ENCODE peak calls at places on chromosomes 2 and 18, in ten cellular contexts. L, S, N, W, T, B, X, I, K and P are unnamed samples.

GRCh38 chr2:21382980-21383520 is 259.3 kb downstream of the TDRD15 start:
- DNase-seq in L (no peak), S (no peak), N (no peak), W (no peak), T (no peak), B (no peak), X (no peak), I (no peak), K (no peak), P (no peak)

GRCh38 chr2:176561706-176562105 is 292.5 kb downstream of the MTX2 start:
- DNase-seq in L (no peak), S (no peak), N (no peak), W (no peak), T (peak), B (no peak), X (no peak), I (no peak), K (no peak), P (no peak)

GRCh38 chr18:76672627-76673026 is 149.7 kb upstream of the ZNF236 start:
- DNase-seq in L (peak), S (no peak), N (no peak), W (no peak), T (no peak), B (no peak), X (no peak), I (no peak), K (no peak), P (no peak)

GRCh38 chr2:231717281-231718180 is 9.2 kb downstream of the PTMA start:
- DNase-seq in L (no peak), S (no peak), N (peak), W (peak), T (peak), B (no peak), X (peak), I (peak), K (no peak), P (peak)

GRCh38 chr18:49933530-49933929 is 120.2 kb upstream of the ACAA2 start:
- DNase-seq in L (no peak), S (no peak), N (no peak), W (peak), T (no peak), B (no peak), X (no peak), I (no peak), K (no peak), P (no peak)

GRCh38 chr2:205766765-205767359 is 84.6 kb downstream of the NRP2 start:
- DNase-seq in L (peak), S (peak), N (no peak), W (no peak), T (peak), B (peak), X (peak), I (no peak), K (peak), P (peak)

GRCh38 chr2:18614042-18614441 is 24.7 kb upstream of the NT5C1B start:
- DNase-seq in L (no peak), S (no peak), N (no peak), W (no peak), T (no peak), B (no peak), X (no peak), I (no peak), K (no peak), P (no peak)

GRCh38 chr2:54384301-54385035 is 71.7 kb upstream of the SPTBN1 start:
- DNase-seq in L (no peak), S (peak), N (no peak), W (no peak), T (no peak), B (no peak), X (no peak), I (no peak), K (no peak), P (no peak)

GRCh38 chr2:101733257-101733993 is 35.9 kb downstream of the MAP4K4 start:
- DNase-seq in L (no peak), S (no peak), N (no peak), W (no peak), T (no peak), B (no peak), X (no peak), I (no peak), K (no peak), P (no peak)

GRCh38 chr2:71465356-71465755 is 12.0 kb downstream of the DYSF start:
- DNase-seq in L (no peak), S (no peak), N (no peak), W (no peak), T (no peak), B (no peak), X (no peak), I (no peak), K (no peak), P (no peak)

GRCh38 chr18:76765649-76766048 is 56.7 kb upstream of the ZNF236 start:
- DNase-seq in L (no peak), S (no peak), N (no peak), W (no peak), T (no peak), B (no peak), X (no peak), I (no peak), K (no peak), P (no peak)

GRCh38 chr18:48404707-48405106 is 4.5 kb downstream of the ZBTB7C start:
- DNase-seq in L (no peak), S (no peak), N (no peak), W (no peak), T (no peak), B (no peak), X (no peak), I (no peak), K (no peak), P (no peak)

GRCh38 chr18:62460851-62461300 is 61.9 kb upstream of the ZCCHC2 start:
- DNase-seq in L (no peak), S (peak), N (no peak), W (peak), T (no peak), B (no peak), X (no peak), I (peak), K (no peak), P (no peak)

GRCh38 chr2:63569740-63570139 is 18.5 kb downstream of the WDPCP start:
- DNase-seq in L (no peak), S (no peak), N (no peak), W (no peak), T (no peak), B (no peak), X (no peak), I (no peak), K (no peak), P (no peak)

GRCh38 chr2:100891911-100892642 is 72.1 kb downstream of the NPAS2 start:
- DNase-seq in L (no peak), S (no peak), N (no peak), W (no peak), T (no peak), B (no peak), X (no peak), I (peak), K (no peak), P (no peak)

GRCh38 chr2:114577657-114578056 is 135.2 kb downstream of the DPP10 start:
- DNase-seq in L (no peak), S (no peak), N (no peak), W (no peak), T (no peak), B (no peak), X (no peak), I (no peak), K (no peak), P (no peak)

GRCh38 chr18:48938827-48939367 is 11.9 kb downstream of the SMAD7 start:
- DNase-seq in L (no peak), S (no peak), N (no peak), W (no peak), T (no peak), B (no peak), X (no peak), I (no peak), K (no peak), P (no peak)

GRCh38 chr18:34225218-34225553 is 473 bp upstream of the NOL4 start:
- DNase-seq in L (no peak), S (no peak), N (no peak), W (no peak), T (no peak), B (no peak), X (no peak), I (no peak), K (no peak), P (no peak)

GRCh38 chr2:71882949-71883472 is 264.7 kb downstream of the CYP26B1 start:
- DNase-seq in L (peak), S (peak), N (peak), W (peak), T (peak), B (no peak), X (no peak), I (peak), K (no peak), P (no peak)

GRCh38 chr18:73545497-73545896 is 602.1 kb downstream of the FBXO15 start:
- DNase-seq in L (no peak), S (no peak), N (no peak), W (no peak), T (no peak), B (no peak), X (no peak), I (no peak), K (no peak), P (no peak)

GRCh38 chr2:120985174-120985996 is 249.7 kb downstream of the GLI2 start:
- DNase-seq in L (no peak), S (no peak), N (no peak), W (no peak), T (no peak), B (no peak), X (no peak), I (no peak), K (no peak), P (no peak)

GRCh38 chr2:235165631-235166030 is 213.8 kb downstream of the SH3BP4 start:
- DNase-seq in L (no peak), S (no peak), N (no peak), W (no peak), T (no peak), B (no peak), X (no peak), I (no peak), K (no peak), P (no peak)